ENCODE peak calls at places on chromosomes 4 and X, in four cellular contexts. W is K562, R is HepG2, B is GM12878. D is an unnamed sample.

GRCh38 chr4:116357758-116358157 is 727.6 kb downstream of the TRAM1L1 start:
- DNase-seq in B (no peak), R (peak; percentile 30), W (no peak), D (no peak)

GRCh38 chr4:139265654-139266053 is 14.4 kb downstream of the MGARP start:
- DNase-seq in W (no peak), R (no peak), B (no peak), D (no peak)

GRCh38 chr4:150369434-150370141 is 212.4 kb upstream of the MAB21L2 start:
- DNase-seq in W (no peak), R (no peak), B (no peak), D (no peak)

GRCh38 chr4:108891921-108892320 is 129.1 kb upstream of the ETNPPL start:
- DNase-seq in R (no peak), B (no peak), W (no peak), D (no peak)

GRCh38 chr4:94726524-94727123 is 31.1 kb upstream of the BMPR1B start:
- DNase-seq in B (no peak), R (no peak), W (no peak), D (no peak)

GRCh38 chrX:110414679-110415439 is 56.2 kb downstream of the RTL9 start:
- DNase-seq in W (no peak), B (peak; percentile 15), R (no peak), D (no peak)

GRCh38 chrX:39705299-39705698 is 392.5 kb downstream of the BCOR start:
- DNase-seq in R (no peak), W (no peak), B (no peak), D (peak; percentile 68)

GRCh38 chr4:77175201-77175610 is 18.2 kb downstream of the CCNG2 start:
- DNase-seq in R (no peak), W (no peak), B (no peak), D (no peak)

GRCh38 chr4:81038636-81039350 is 8.3 kb downstream of the BMP3 start:
- DNase-seq in W (no peak), R (no peak), B (no peak), D (no peak)

GRCh38 chr4:157587681-157588423 is 367.3 kb downstream of the GRIA2 start:
- DNase-seq in R (no peak), B (no peak), W (no peak), D (no peak)

GRCh38 chr4:155866177-155866576 is at the start of gene ASIC5:
- DNase-seq in W (no peak), R (no peak), B (no peak), D (no peak)

GRCh38 chr4:178672512-178672911 is 1230.3 kb upstream of the AGA start:
- DNase-seq in B (no peak), W (no peak), R (no peak), D (no peak)

GRCh38 chr4:66097271-66097670 is 427.0 kb upstream of the EPHA5 start:
- DNase-seq in W (no peak), B (no peak), R (peak; percentile 4), D (no peak)

GRCh38 chr4:31125496-31125895 is 405.3 kb downstream of the PCDH7 start:
- DNase-seq in R (no peak), W (no peak), B (no peak), D (no peak)

GRCh38 chrX:15315509-15315908 is at the start of gene ASB11:
- DNase-seq in R (no peak), B (no peak), W (no peak), D (no peak)

GRCh38 chr4:139042981-139043460 is 27.4 kb downstream of the NOCT start:
- DNase-seq in R (no peak), B (no peak), W (no peak), D (no peak)

GRCh38 chr4:17722361-17722710 is 59.1 kb downstream of the FAM184B start:
- DNase-seq in B (no peak), R (no peak), W (no peak), D (no peak)

GRCh38 chrX:11976663-11977062 is 161.6 kb upstream of the FRMPD4 start:
- DNase-seq in B (no peak), R (no peak), W (no peak), D (no peak)

GRCh38 chr4:180664766-180665368 is 1578.3 kb upstream of the TENM3 start:
- DNase-seq in B (peak; percentile 25), W (peak; percentile 33), R (peak; percentile 66), D (peak; percentile 45)

GRCh38 chrX:153704021-153704526 is 16.3 kb downstream of the SLC6A8 start:
- DNase-seq in R (no peak), W (no peak), B (no peak), D (no peak)
- TF ChIP-seq FOXK2 in R (no peak), W (no peak), B (no peak), D (no peak)

DNA sequence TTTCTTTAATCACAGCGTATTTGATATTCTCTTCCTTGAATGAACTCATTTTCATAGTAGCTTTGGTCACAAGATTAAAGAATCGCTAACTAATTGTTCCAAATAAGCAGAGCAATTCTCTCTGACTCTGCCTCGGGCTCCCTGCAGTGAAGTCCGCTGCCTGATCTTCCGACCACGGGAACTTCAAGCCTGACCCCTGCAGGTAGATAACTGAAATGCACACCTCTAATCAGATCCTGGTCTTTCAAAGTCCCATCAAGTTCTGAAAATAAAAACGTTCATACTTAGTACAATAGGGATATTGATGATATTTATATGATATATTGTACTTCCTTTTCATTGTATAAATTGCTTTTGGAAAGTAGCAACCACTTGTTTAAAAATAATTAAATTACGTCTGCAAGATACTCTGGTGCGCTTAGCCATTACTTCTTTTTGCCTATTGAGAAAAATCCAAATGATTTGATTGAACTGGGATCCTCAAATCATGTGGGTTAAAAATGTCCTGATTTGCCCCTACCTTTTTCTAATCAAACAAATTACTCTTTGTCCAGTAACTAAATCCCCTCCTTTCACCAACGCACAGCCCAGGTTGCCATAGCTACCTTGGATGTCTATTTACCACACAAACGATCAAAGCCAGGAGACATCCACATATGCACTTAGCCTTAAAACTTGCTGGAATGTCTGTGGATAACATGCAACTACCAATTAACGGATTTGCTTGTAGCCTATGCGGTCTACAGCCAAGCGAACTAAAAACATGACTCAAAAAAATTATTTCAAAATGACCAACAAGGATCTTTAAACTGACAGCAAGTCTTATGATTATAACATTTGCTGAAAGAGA is 4.2 kb downstream of the MID1 start:
- DNase-seq in B (no peak), R (no peak), W (peak; percentile 25), D (peak; percentile 58)
- TF ChIP-seq FOXK2 in B (no peak), R (no peak), W (no peak), D (no peak)

GRCh38 chr4:153207027-153207426 is 2.8 kb downstream of the TRIM2 start:
- DNase-seq in R (no peak), B (no peak), W (no peak), D (no peak)

GRCh38 chr4:153207561-153207960 is 3.3 kb downstream of the TRIM2 start:
- DNase-seq in W (peak; percentile 43), R (peak; percentile 28), B (no peak), D (peak; percentile 34)

GRCh38 chr4:153205028-153205648 is 895 bp downstream of the TRIM2 start:
- DNase-seq in R (peak; percentile 45), W (no peak), B (peak; percentile 24), D (peak; percentile 36)

GRCh38 chr4:153205757-153206156 is 1.5 kb downstream of the TRIM2 start:
- DNase-seq in B (no peak), R (no peak), W (no peak), D (no peak)

GRCh38 chr4:153206534-153206933 is 2.3 kb downstream of the TRIM2 start:
- DNase-seq in W (no peak), R (no peak), B (no peak), D (no peak)
- TF ChIP-seq FOXK2 in W (no peak), R (no peak), B (no peak), D (no peak)

DNA sequence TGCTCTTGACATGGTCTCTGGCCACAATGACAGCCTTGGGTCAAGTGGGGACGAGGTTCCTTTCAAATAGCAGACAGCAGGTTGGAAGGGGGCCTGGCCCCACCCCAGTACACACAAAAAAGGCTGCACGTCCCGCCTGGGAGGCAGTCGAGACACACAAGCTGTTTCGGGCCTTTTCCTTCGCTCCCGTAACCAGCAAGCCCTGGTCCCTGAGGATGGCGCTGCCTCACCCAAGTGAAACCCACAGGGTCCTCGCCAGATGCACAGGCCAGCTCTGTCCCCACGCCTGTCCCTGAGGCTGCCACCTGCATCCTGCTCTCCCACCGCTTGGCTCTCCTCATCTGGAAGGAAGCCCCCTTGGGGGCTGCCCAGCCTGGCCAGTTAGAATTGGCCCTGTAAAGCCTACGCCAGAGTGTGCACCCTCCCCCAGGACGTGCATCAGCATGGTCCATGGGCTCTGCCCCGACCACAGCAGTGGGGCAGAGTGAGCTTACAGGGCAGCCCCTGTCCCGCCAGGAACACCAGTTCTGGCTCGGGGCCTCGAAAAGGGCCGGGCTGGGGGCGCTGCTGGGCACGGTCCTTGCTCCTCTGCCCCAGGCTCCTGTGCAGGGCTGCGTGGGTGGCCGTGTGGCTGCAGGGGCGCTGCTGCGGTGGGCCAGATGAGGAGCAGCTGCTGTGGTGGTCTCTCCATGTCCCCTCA is 2.0 kb downstream of the CPLX1 start:
- DNase-seq in R (no peak), W (no peak), B (no peak), D (no peak)
- TF ChIP-seq FOXK2 in R (no peak), W (no peak), B (no peak), D (no peak)

GRCh38 chrX:103730746-103731508 is 20.2 kb downstream of the TMEM31 start:
- DNase-seq in R (no peak), W (no peak), B (no peak), D (no peak)
- TF ChIP-seq FOXK2 in R (no peak), W (no peak), B (no peak), D (no peak)

DNA sequence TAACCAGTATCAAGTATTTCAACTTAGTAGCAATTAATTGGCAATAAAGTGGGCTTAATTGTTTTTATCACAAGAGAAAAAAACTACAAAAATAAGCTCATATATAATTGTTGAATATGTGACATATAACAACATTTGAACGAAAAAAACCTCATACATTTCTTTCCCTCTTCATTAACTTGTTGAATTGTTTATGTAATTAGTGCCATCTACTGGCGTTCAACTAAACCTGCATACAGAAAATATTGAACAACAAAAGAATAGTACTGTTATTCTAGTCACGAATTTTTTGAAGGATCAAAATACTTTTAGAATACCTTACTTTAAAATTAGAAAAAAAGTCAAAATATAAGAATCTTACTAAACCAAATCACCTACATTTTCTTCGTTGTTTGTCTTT is 586.5 kb upstream of the FTHL17 start:
- DNase-seq in B (no peak), W (peak; percentile 7), R (peak; percentile 1), D (peak; percentile 8)
- TF ChIP-seq FOXK2 in B (no peak), W (no peak), R (no peak), D (no peak)

GRCh38 chrX:136032370-136032769 is 47.1 kb downstream of the SLC9A6 start:
- DNase-seq in B (no peak), R (no peak), W (no peak), D (no peak)
- TF ChIP-seq FOXK2 in B (no peak), R (no peak), W (no peak), D (no peak)

GRCh38 chrX:51035746-51036145 is 125.2 kb downstream of the BMP15 start:
- DNase-seq in R (no peak), W (no peak), B (no peak), D (no peak)
- TF ChIP-seq FOXK2 in R (no peak), W (no peak), B (no peak), D (no peak)

GRCh38 chr4:142473218-142473959 is 372.7 kb downstream of the INPP4B start:
- DNase-seq in W (no peak), B (no peak), R (no peak), D (no peak)
- TF ChIP-seq FOXK2 in W (no peak), B (no peak), R (no peak), D (no peak)

DNA sequence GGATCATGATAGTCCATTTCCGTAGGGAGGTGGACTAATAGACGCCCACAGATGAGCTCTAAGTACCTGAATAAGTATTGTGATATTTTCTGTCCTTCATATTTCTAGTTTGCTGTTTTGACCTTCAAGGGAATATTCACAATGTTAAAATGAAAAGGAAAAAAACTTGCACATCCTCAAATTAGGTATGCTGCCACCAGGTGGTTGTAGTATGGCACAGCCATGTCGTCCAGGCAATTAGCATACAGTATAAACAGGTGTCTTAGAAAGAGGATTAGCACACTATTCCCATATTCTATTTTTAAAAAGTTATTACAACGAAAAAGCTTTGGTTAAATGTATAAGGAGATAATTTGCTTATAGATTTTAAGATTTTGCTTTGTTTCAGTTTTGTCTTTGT is 802.0 kb downstream of the RPA4 start:
- DNase-seq in B (no peak), R (peak; percentile 11), W (peak; percentile 6), D (peak; percentile 34)
- TF ChIP-seq FOXK2 in B (no peak), R (no peak), W (no peak), D (no peak)